ENCODE peak calls at places on chromosomes 6 and 20, in nine cellular contexts. Q is stomach, F is tibial nerve, O is mammary epithelial cell, D is GM06990, N is cardiac fibroblast, Z is GM23338, C is choroid plexus epithelial cell, I is heart right ventricle. M is an unnamed sample.

GRCh38 chr6:117264487-117265424 is 602 bp upstream of the VGLL2 start:
- DNase-seq in N (peak), Q (no peak), D (peak), C (no peak), Z (peak), O (peak), F (no peak), I (no peak), M (peak)

GRCh38 chr6:164200071-164200470 is 785.6 kb downstream of the QKI start:
- DNase-seq in Q (no peak), Z (no peak), I (no peak), C (peak), N (peak), F (no peak), O (no peak), D (no peak), M (no peak)

GRCh38 chr6:3471711-3472110 is 14.9 kb upstream of the SLC22A23 start:
- DNase-seq in D (no peak), I (no peak), C (peak), Z (no peak), N (peak), F (no peak), O (peak), Q (peak), M (no peak)

GRCh38 chr6:115882174-115882573 is 178.5 kb downstream of the FRK start:
- DNase-seq in C (no peak), Z (no peak), Q (no peak), O (peak), F (no peak), D (no peak), I (no peak), N (no peak), M (no peak)

GRCh38 chr6:159819932-159820640 is 20.0 kb downstream of the PNLDC1 start:
- DNase-seq in I (no peak), O (no peak), D (peak), Q (no peak), F (no peak), N (no peak), C (peak), Z (no peak), M (no peak)

GRCh38 chr20:13525225-13525940 is 113.3 kb downstream of the TASP1 start:
- DNase-seq in O (peak), D (no peak), I (no peak), F (no peak), N (peak), Q (no peak), Z (no peak), C (peak), M (no peak)

GRCh38 chr20:62489186-62489939 is 13.6 kb upstream of the GATA5 start:
- DNase-seq in F (no peak), Z (no peak), C (no peak), Q (no peak), N (no peak), I (no peak), O (peak), D (no peak), M (no peak)

GRCh38 chr6:121794630-121795029 is 359.2 kb downstream of the GJA1 start:
- DNase-seq in C (peak), N (peak), Z (no peak), D (no peak), F (no peak), Q (no peak), I (no peak), O (peak), M (no peak)

GRCh38 chr6:36977470-36977941 is 8.5 kb downstream of the MTCH1 start:
- DNase-seq in F (no peak), O (no peak), Q (no peak), I (no peak), Z (peak), C (peak), D (peak), N (peak), M (peak)

GRCh38 chr6:10518461-10519216 is 2.5 kb upstream of the GCNT2 start:
- DNase-seq in Z (peak), D (no peak), N (peak), Q (no peak), O (peak), C (peak), F (no peak), I (no peak), M (no peak)

DNA sequence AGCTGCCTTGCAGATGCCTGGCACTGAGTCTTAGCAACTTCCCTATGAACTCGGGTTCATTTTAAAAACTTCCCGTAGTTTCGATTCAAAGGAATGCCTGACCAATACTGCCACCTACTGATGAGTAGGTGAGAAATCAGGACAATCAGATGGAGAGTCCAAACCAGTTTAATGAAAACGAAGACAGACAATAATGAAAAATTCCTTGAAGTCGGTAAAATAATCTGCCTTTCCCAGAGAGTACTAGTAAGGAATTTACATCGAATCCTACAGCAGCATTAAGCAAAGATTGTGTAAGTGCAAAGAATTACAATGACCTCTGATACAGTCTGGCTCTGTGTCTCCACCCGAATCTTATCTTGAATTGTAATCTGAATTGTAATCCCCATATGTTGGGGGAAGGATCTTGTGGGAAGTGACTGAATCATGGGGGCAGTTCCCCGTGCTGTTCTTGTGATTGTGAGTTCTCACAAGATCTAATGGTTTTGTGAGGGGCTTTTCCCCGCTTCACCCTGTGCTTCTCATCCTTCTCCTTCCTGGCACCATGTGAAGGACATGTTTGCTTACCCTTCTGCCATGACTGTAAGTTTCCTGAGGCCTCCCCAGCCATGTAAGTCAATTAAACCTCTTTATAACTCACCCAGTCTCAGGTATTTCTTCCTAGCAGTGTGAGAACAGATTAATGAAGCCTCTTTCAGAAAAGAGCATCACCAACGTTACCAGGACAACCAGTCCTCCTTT is 134.4 kb downstream of the ARHGAP18 start:
- DNase-seq in Z (peak), D (no peak), F (no peak), N (peak), I (peak), C (peak), O (peak), Q (no peak), M (no peak)
- H3K4me3 ChIP-seq in Z (no peak), D (no peak), F (peak), N (no peak), I (no peak), C (no peak), O (no peak), Q (no peak), M (no peak)

DNA sequence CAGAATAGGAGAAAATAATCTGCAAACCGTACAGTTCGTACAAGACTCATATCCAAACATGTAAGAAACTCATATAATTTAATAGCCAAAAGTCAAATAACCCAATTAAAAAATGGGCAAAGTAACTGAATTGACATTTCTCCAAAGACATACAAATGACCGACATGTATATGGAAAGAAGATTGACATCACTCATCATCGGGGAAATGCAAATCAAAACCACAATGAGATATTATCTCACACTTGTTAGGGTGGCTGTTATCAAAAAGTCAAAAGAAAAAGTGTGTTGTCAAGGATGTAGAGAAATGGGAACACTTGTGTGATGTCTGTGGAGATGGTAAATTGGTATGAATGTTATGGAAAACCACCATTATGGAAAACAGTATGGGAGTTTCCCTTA is 70.5 kb upstream of the STXBP5 start:
- DNase-seq in Q (no peak), O (no peak), D (no peak), Z (no peak), N (no peak), I (no peak), F (no peak), C (no peak), M (no peak)
- TF ChIP-seq CTCF in Q (no peak), O (no peak), D (no peak), Z (no peak), N (no peak), I (no peak), F (no peak), C (no peak), M (no peak)

DNA sequence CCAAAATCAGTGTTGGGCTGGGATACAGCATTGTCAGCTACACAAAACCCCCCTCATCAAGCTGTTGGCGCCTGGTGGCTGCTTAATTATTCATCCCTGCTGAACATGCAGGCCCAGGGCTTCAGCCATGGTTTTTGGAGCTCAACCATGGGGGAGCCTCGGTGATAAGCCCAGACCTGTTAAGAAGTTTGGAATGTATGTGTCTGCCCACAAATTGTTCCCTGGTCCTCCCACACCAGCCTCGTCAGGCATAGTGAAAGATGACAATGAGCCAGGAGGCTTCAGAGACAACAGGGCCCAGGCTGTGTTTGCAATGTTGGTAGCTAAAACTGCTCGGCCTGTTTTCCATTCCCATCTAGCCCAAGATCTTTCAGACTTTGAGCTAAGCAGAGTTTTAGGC is 34.8 kb upstream of the SIRPA start:
- DNase-seq in Q (no peak), I (no peak), O (peak), D (no peak), F (no peak), N (peak), Z (no peak), C (peak), M (no peak)
- H3K4me3 ChIP-seq in Q (no peak), I (no peak), O (no peak), D (no peak), F (no peak), N (no peak), Z (no peak), C (no peak), M (no peak)

GRCh38 chr6:158465747-158466146 is 94.1 kb upstream of the TMEM181 start:
- DNase-seq in Q (no peak), Z (no peak), N (no peak), D (no peak), I (no peak), O (no peak), C (no peak), F (no peak), M (no peak)

GRCh38 chr6:158467923-158468322 is 92.0 kb upstream of the TMEM181 start:
- DNase-seq in Q (peak), I (no peak), Z (peak), N (no peak), F (no peak), D (no peak), C (peak), O (no peak), M (no peak)

GRCh38 chr6:158471339-158471738 is 88.6 kb upstream of the TMEM181 start:
- DNase-seq in Z (no peak), N (no peak), D (peak), I (no peak), F (no peak), C (no peak), O (no peak), Q (no peak), M (peak)

GRCh38 chr6:158472453-158472852 is 87.4 kb upstream of the TMEM181 start:
- DNase-seq in N (no peak), Z (no peak), I (no peak), C (no peak), D (no peak), O (no peak), Q (no peak), F (no peak), M (no peak)

GRCh38 chr6:158468666-158469065 is 91.2 kb upstream of the TMEM181 start:
- DNase-seq in C (no peak), D (no peak), O (no peak), Q (no peak), F (no peak), N (no peak), I (no peak), Z (peak), M (no peak)
- TF ChIP-seq CTCF in C (peak), D (no peak), O (no peak), Q (no peak), F (no peak), N (no peak), I (no peak), Z (peak), M (no peak)

GRCh38 chr6:79078057-79078969 is at the start of gene PHIP:
- DNase-seq in O (peak), I (peak), F (peak), Z (peak), N (peak), D (peak), Q (peak), C (peak), M (peak)

GRCh38 chr6:79077680-79078056 is 386 bp downstream of the PHIP start:
- DNase-seq in O (no peak), Q (peak), C (no peak), D (no peak), N (no peak), Z (no peak), I (no peak), F (no peak), M (no peak)

GRCh38 chr6:79076881-79077641 is 993 bp downstream of the PHIP start:
- DNase-seq in F (peak), Q (peak), O (peak), Z (peak), C (peak), N (peak), I (peak), D (peak), M (peak)

GRCh38 chr6:79082304-79082703 is 4.2 kb upstream of the PHIP start:
- DNase-seq in D (no peak), Z (peak), N (no peak), I (no peak), O (no peak), C (no peak), F (no peak), Q (no peak), M (no peak)

GRCh38 chr6:79079425-79080130 is 1.5 kb upstream of the PHIP start:
- DNase-seq in Z (peak), C (peak), I (no peak), Q (no peak), N (peak), D (no peak), F (no peak), O (no peak), M (no peak)
- H3K4me3 ChIP-seq in Z (peak), C (peak), I (no peak), Q (peak), N (peak), D (peak), F (peak), O (peak), M (peak)

DNA sequence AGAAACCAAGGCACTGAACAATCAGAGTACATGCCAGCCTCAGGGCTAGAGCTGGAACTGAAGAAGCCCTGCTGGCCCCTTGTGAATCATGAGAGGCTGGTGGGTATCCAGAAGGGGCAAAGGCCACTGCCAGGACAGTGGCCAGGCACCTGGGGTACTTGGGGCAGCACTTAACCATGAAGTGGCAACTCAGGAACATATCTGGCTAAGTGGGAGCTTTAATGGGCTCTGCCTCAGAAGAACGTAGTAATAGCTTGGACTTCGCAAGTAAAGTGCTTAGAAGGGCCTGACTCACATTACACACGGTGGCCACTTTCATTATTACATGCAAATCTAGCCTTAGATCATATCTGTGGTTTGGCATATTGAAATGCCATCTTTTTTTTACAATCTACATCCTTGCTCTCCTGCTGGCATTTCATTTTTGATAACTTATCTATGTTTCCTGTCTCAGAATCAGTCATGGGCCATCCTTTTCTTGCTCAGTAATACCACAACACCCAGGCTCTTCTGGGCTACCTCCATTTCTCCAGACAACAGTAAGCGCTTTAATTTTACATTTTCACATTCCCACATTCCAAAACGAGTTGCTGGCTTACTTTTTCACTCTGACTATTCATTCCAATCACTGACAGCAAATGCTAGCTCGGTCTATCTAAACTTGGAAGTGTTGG is 21.6 kb downstream of the NAPB start:
- DNase-seq in N (peak), Z (no peak), F (no peak), I (no peak), D (no peak), Q (no peak), O (peak), C (peak), M (peak)
- TF ChIP-seq CTCF in N (peak), Z (no peak), F (no peak), I (no peak), D (no peak), Q (no peak), O (peak), C (peak), M (no peak)

GRCh38 chr6:149890629-149891045 is 7.3 kb downstream of the RAET1E start:
- DNase-seq in N (peak), I (no peak), Q (no peak), Z (no peak), O (peak), C (no peak), D (no peak), F (no peak), M (no peak)
- H3K4me3 ChIP-seq in N (no peak), I (no peak), Q (no peak), Z (no peak), O (peak), C (no peak), D (no peak), F (no peak), M (no peak)